ENCODE peak calls at places on chromosomes 16 and 17, in four cellular contexts. T is A549, D is K562, G is HepG2. Q is an unnamed sample.

GRCh38 chr17:43524945-43525575 is 21.1 kb downstream of the ETV4 start:
- DNase-seq in D (no peak), T (no peak), G (no peak), Q (no peak)

GRCh38 chr17:7882068-7882467 is 6.5 kb upstream of the CHD3 start:
- DNase-seq in G (no peak), T (no peak), D (no peak), Q (no peak)

GRCh38 chr17:43534909-43535308 is 11.2 kb downstream of the ETV4 start:
- DNase-seq in T (no peak), D (peak), G (no peak), Q (no peak)

GRCh38 chr16:51151435-51151950 is 423 bp upstream of the SALL1 start:
- DNase-seq in G (peak), D (no peak), T (peak), Q (no peak)

GRCh38 chr17:66275651-66276050 is 26.8 kb upstream of the PRKCA start:
- DNase-seq in G (peak), T (peak), D (no peak), Q (no peak)

GRCh38 chr17:7932949-7933348 is 943 bp downstream of the CNTROB start:
- DNase-seq in G (peak), T (peak), D (peak), Q (no peak)

GRCh38 chr16:8729779-8730334 is 55.4 kb downstream of the ABAT start:
- DNase-seq in T (no peak), D (no peak), G (no peak), Q (no peak)

GRCh38 chr17:1462164-1463112 is 6.4 kb upstream of the CRK start:
- DNase-seq in D (no peak), G (no peak), T (no peak), Q (no peak)

GRCh38 chr16:85103096-85104079 is 8.9 kb downstream of the CIBAR2 start:
- DNase-seq in T (no peak), G (no peak), D (no peak), Q (no peak)

GRCh38 chr17:18328643-18329204 is 13.6 kb downstream of the SMCR8 start:
- DNase-seq in D (no peak), T (no peak), G (no peak), Q (no peak)

GRCh38 chr17:42429726-42430464 is 6.8 kb upstream of the CAVIN1 start:
- DNase-seq in T (no peak), G (no peak), D (no peak), Q (no peak)

GRCh38 chr17:48818361-48818841 is 1.4 kb upstream of the TTLL6 start:
- DNase-seq in T (no peak), D (no peak), G (no peak), Q (no peak)

DNA sequence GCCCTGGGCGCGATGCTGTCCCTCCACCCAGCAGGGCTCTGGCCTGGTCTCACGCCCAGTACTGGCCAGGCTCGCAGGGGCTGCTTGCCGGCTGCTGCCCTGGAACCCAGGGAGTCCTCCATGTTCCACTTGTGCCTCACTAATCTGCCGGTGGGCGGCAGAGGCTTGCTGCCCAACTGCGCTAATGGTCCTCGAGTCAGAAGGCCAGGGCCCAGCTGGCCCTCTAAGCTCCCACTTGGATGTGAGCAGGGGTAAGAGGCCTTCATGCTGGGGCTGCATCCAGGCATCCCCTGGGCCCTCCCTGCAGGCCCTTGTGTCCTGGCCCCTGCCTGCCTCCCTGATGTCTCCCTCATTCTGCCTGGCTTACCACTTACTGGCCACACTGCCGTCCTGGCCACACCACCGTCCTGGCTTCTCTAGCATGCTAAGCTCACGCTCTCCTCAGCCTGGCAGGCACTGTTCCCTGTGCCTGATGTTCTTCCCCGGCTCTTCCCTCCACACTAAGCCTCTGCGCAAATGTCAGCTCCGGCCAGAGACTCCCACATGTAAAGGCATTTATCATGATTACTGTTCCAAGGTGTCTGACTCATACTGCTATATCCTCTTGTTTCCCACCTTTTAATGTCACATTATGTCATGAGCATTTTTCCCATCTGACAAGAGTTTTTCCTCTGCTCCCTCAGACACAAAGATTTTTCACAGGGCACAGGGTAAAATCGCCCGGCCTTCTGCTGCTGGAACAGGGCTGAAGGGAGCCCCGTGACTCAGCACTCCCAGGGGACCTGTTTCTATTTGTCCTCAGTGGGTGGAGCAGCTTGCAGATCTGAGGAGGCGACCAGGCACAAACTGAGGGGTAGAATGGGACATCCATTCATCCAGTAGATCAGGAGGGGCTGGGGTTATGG is 15.9 kb downstream of the B9D1 start:
- DNase-seq in T (peak), G (peak), D (peak), Q (no peak)
- TF ChIP-seq CEBPB in T (no peak), G (no peak), D (no peak), Q (no peak)

DNA sequence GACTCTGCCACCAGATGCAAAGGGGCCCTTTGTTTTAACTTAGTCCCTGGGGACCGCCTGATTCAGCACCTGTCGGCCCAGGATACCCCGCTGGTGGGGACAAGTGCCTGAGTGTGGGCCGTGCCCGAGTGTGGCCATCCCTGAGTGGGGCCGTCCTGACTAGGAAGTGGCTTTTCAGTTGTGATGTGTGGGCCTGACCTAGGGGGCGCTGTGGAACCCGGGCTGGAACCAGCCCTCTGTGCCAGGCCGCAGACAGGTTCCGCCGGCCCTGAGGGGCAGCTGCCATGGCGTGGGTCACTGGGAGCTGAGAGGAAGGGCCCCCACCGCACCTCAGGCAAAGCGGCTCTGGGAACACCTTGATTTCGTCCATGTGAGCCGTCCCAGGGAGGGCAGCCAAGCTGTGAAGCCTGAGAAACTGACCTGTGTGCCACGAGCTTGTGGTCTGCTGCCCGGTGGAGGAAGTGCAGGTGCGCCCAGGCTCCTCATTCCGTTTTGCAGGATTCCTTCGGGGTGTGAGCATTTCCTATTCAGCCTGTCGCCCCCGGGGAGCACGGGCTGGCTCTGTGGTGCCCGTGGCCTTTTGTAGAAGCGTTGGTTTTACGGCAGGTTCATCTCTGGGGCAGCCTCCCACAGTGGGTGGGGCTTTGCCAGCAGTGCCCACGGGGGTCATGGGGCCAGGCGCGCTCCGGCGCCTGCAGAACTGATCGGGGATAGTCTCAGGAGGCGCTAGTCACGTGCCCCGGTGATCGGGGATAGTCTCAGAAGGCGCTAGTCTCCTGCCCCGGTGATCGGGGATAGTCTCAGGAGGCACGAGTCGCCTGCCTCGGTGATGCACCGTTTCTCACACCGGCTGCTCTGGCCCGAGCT is 5.3 kb downstream of the RPL13 start:
- DNase-seq in T (peak), G (peak), D (peak), Q (no peak)
- TF ChIP-seq POLR2AphosphoS2 in T (peak), G (peak), D (peak), Q (no peak)

GRCh38 chr16:87733190-87733589 is 32.6 kb downstream of the KLHDC4 start:
- DNase-seq in T (no peak), D (no peak), G (no peak), Q (no peak)
- TF ChIP-seq CEBPB in T (no peak), D (no peak), G (no peak), Q (no peak)

GRCh38 chr17:6325741-6326140 is 109.2 kb downstream of the AIPL1 start:
- DNase-seq in G (no peak), T (no peak), D (no peak), Q (no peak)

GRCh38 chr17:6323626-6324356 is 111.1 kb downstream of the AIPL1 start:
- DNase-seq in G (no peak), T (peak), D (peak), Q (no peak)

GRCh38 chr17:6328279-6328678 is 106.6 kb downstream of the AIPL1 start:
- DNase-seq in T (peak), D (peak), G (no peak), Q (no peak)

GRCh38 chr17:6326483-6326882 is 108.4 kb downstream of the AIPL1 start:
- DNase-seq in D (no peak), T (no peak), G (no peak), Q (no peak)

GRCh38 chr17:6327007-6327406 is 107.9 kb downstream of the AIPL1 start:
- DNase-seq in G (no peak), D (peak), T (no peak), Q (no peak)
- TF ChIP-seq POLR2AphosphoS2 in G (no peak), D (no peak), T (no peak), Q (no peak)

GRCh38 chr17:79609175-79609589 is 1.7 kb downstream of the RBFOX3 start:
- DNase-seq in T (no peak), D (no peak), G (no peak), Q (no peak)
- TF ChIP-seq CEBPB in T (no peak), D (no peak), G (no peak), Q (no peak)

GRCh38 chr17:82789806-82790205 is 37.9 kb downstream of the TBCD start:
- DNase-seq in T (no peak), G (no peak), D (no peak), Q (no peak)
- TF ChIP-seq POLR2AphosphoS2 in T (no peak), G (no peak), D (no peak), Q (no peak)

DNA sequence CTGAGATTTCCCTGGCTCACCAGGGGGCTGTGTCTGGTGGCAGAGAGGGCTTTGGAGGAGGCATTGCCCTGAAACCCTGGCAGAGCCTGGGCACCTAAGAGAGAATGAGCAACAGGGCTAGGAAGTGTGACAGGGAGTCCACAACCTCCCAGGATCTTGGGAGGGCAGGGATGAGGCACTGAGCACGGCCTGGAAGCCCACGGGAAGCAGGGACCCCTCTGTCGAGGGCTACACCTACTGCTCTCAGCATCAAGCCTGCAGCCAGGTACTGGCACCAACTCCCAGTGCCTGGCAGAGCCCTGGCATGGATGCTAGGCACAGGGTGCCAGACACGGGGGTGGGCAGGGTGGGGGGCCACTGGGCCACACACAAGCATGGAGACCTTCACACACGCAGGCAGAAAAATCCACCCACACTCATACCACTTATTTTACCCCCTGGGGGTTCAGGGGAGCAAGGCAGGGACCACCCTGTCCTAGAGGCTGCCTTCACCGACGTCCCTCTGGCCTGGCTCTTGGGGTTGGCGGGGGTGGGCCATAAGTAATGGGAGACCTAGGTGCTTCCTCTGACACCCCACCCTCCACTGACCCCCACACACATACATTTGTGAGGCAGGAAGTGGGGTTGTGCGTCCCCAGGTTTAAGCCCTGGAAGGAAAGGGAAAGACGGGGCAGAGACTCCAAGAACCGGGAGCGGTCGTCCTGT is 970 bp upstream of the HSD11B2 start:
- DNase-seq in D (no peak), G (no peak), T (no peak), Q (no peak)
- TF ChIP-seq CEBPB in D (no peak), G (no peak), T (no peak), Q (no peak)

Q was measured in GM12878.